ENCODE peak calls at places on chromosomes 12 and 14, in six cellular contexts. O is adrenal gland, X is IMR-90, E is transverse colon, Y is uterus, U is prostate gland. J is an unnamed sample. For H3K4me1, the result is how much of the 10 kb centered on the place peaks cover.

GRCh38 chr12:119410396-119410795 is 75.9 kb downstream of the CCDC60 start:
- DNase-seq in Y (no peak), E (no peak), O (no peak), X (no peak), U (no peak), J (no peak)

GRCh38 chr12:41967668-41968649 is 176.7 kb downstream of the GXYLT1 start:
- DNase-seq in X (no peak), E (no peak), Y (no peak), O (no peak), U (no peak), J (no peak)

GRCh38 chr12:113221181-113221996 is at the start of gene TPCN1:
- DNase-seq in E (peak), O (peak), X (peak), Y (peak), U (peak), J (peak)

GRCh38 chr12:22229652-22230279 is 104.7 kb downstream of the ST8SIA1 start:
- DNase-seq in Y (no peak), X (peak), E (no peak), O (no peak), U (no peak), J (no peak)

GRCh38 chr14:76267322-76268012 is 108.5 kb upstream of the ESRRB start:
- DNase-seq in E (peak), U (peak), Y (peak), O (peak), X (peak), J (peak)

GRCh38 chr14:48373993-48374392 is 698.6 kb upstream of the MDGA2 start:
- DNase-seq in X (no peak), O (no peak), U (no peak), Y (no peak), E (no peak), J (no peak)

GRCh38 chr12:54357802-54358619 is 6.3 kb downstream of the GPR84 start:
- DNase-seq in U (no peak), O (no peak), X (no peak), Y (no peak), E (peak), J (no peak)

GRCh38 chr12:34597548-34598351 is 575.5 kb downstream of the ALG10 start:
- DNase-seq in U (no peak), Y (peak), E (peak), X (no peak), O (no peak), J (peak)

GRCh38 chr12:120261951-120262851 is 3.3 kb downstream of the PXN start:
- DNase-seq in O (no peak), E (peak), Y (no peak), U (peak), X (no peak), J (peak)

GRCh38 chr12:100493371-100494012 is 19.8 kb downstream of the NR1H4 start:
- DNase-seq in U (no peak), E (peak), O (peak), Y (no peak), X (no peak), J (no peak)

GRCh38 chr12:119088917-119089667 is 89.6 kb upstream of the HSPB8 start:
- DNase-seq in U (no peak), Y (no peak), X (no peak), O (no peak), E (no peak), J (no peak)

GRCh38 chr14:33475623-33476022 is 475.3 kb downstream of the EGLN3 start:
- DNase-seq in Y (no peak), O (peak), X (no peak), E (peak), U (no peak), J (no peak)

GRCh38 chr14:77707355-77707723 is 484 bp downstream of the ALKBH1 start:
- DNase-seq in Y (no peak), U (peak), E (peak), O (peak), X (peak), J (no peak)

GRCh38 chr14:37813746-37814145 is 218.3 kb downstream of the TTC6 start:
- DNase-seq in U (no peak), X (peak), E (no peak), Y (no peak), O (no peak), J (no peak)

GRCh38 chr14:104386281-104386841 is 193.2 kb upstream of the C14orf180 start:
- DNase-seq in U (no peak), E (peak), Y (no peak), X (no peak), O (no peak), J (peak)

GRCh38 chr14:54942913-54943312 is 40.3 kb upstream of the GCH1 start:
- DNase-seq in Y (no peak), O (no peak), E (no peak), U (no peak), X (no peak), J (no peak)

GRCh38 chr14:68040633-68041369 is 221.2 kb downstream of the RAD51B start:
- DNase-seq in Y (no peak), U (no peak), O (no peak), X (no peak), E (no peak), J (no peak)
- TF ChIP-seq POLR2A in Y (no peak), U (no peak), O (no peak), X (no peak), E (no peak), J (no peak)

DNA sequence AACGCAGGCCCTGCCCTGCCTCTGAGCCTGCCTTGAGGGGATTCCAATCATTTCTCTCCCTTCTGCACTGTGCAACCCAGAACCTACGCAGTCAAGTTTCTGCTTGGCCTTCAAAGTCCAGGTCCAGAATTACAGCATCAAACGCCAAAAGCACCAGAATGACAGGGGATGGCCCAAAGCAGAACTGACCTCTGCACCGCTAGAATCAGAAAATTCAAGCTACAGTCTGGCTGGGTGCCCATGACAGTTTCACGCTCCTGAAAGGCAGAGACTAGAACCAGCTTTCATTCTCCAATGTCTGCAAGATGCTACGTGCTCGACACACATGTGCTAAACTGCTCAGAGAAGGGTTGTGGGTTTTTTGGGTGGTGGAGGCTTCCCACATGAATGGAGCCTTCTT is 4.1 kb downstream of the CLMN start:
- DNase-seq in E (no peak), O (no peak), U (no peak), Y (no peak), X (no peak), J (no peak)
- H3K4me1 ChIP-seq in E (under half), O (under half), U (under half), Y (under half), X (under half), J (under half)

GRCh38 chr12:121451931-121452330 is 52.0 kb downstream of the RNF34 start:
- DNase-seq in E (peak), O (no peak), U (no peak), X (no peak), Y (no peak), J (no peak)
- H3K27ac ChIP-seq in E (peak), O (peak), U (peak), X (no peak), Y (peak), J (peak)

GRCh38 chr12:31728917-31729640 is at the start of gene AMN1:
- DNase-seq in U (peak), O (peak), E (peak), Y (peak), X (peak), J (peak)
- TF ChIP-seq POLR2A in U (peak), O (peak), E (peak), Y (peak), X (peak), J (peak)

GRCh38 chr14:64706552-64707193 is 2.4 kb downstream of the PLEKHG3 start:
- DNase-seq in O (no peak), E (no peak), X (no peak), U (no peak), Y (peak), J (peak)

GRCh38 chr14:64705406-64706118 is 1.3 kb downstream of the PLEKHG3 start:
- DNase-seq in O (no peak), E (no peak), X (no peak), U (peak), Y (peak), J (peak)

GRCh38 chr14:64704743-64705405 is 650 bp downstream of the PLEKHG3 start:
- DNase-seq in O (no peak), Y (peak), E (peak), X (peak), U (peak), J (peak)

GRCh38 chr14:64707661-64708060 is 3.4 kb downstream of the PLEKHG3 start:
- DNase-seq in U (no peak), X (peak), E (peak), Y (no peak), O (no peak), J (peak)

GRCh38 chr14:64706119-64706465 is 1.9 kb downstream of the PLEKHG3 start:
- DNase-seq in X (no peak), O (no peak), U (no peak), Y (no peak), E (no peak), J (peak)
- H3K4me1 ChIP-seq in X (under half), O (under half), U (under half), Y (under half), E (half or more), J (half or more)

GRCh38 chr12:50517456-50518048 is 12.8 kb downstream of the DIP2B start:
- DNase-seq in O (no peak), U (no peak), X (peak), E (no peak), Y (no peak), J (no peak)
- H3K27ac ChIP-seq in O (peak), U (no peak), X (peak), E (peak), Y (no peak), J (peak)

DNA sequence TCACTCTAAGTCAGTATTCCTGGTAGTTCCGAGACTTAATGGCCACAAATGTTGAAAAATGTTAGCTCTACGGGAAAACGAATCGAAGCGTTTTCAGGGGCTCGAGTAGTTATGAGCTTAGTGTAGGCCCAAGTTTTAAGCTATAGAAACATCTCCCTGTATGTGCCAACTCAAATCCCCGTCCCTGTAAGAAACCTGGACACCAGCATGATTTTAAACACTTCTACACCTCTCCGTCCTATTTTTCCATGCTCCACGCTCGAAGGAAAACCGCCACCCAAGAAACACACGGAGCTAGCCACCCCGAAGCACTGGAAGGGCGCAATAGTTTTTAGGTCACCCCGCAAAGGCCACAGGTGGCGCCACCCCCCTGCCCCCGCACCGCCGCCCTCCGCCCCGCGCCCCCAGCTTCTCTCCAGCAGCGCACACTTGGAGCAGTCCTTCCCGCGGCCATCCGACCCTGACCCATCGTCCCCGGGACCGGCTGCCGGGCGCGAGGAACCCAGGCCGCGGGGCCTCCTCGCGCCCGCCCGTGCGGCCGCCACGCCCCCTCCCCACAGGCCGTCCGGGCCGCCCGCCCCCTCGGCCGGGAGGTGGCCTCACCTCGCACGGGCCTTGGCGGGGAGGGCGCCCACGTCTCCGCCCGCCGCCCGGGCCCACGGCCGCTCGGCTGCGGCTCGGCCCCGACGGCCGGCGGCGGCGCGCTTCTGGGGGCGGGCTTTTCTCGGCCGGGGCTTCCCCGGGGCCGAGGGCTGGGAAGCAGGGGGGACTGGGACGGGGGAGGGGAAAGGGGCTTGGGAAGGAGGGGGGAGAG is 519 bp downstream of the R3HDM2 start:
- DNase-seq in Y (no peak), U (no peak), O (peak), X (peak), E (no peak), J (no peak)
- TF ChIP-seq POLR2A in Y (no peak), U (no peak), O (peak), X (peak), E (no peak), J (no peak)